ENCODE peak calls at places on chromosomes 3 and 15, in five cellular contexts. V is stomach, E is heart right ventricle, F is HCT116, N is right atrium auricular region. B is an unnamed sample.

GRCh38 chr3:42148982-42149432 is 57.9 kb downstream of the TRAK1 start:
- DNase-seq in N (peak), V (peak), F (no peak), E (peak), B (no peak)

GRCh38 chr3:30659270-30660127 is 53.1 kb downstream of the TGFBR2 start:
- DNase-seq in F (peak), N (no peak), V (no peak), E (no peak), B (no peak)

GRCh38 chr3:58051196-58051595 is 43.0 kb downstream of the FLNB start:
- DNase-seq in V (no peak), F (no peak), E (no peak), N (no peak), B (no peak)

GRCh38 chr3:154152741-154153140 is 31.6 kb downstream of the ARHGEF26 start:
- DNase-seq in F (no peak), E (no peak), N (no peak), V (no peak), B (no peak)

GRCh38 chr3:79506751-79507150 is 261.0 kb downstream of the ROBO1 start:
- DNase-seq in V (no peak), E (no peak), N (no peak), F (no peak), B (no peak)

GRCh38 chr3:52614689-52615088 is 71.0 kb downstream of the PBRM1 start:
- DNase-seq in F (no peak), E (no peak), N (no peak), V (no peak), B (no peak)

GRCh38 chr3:113226491-113226890 is 15.1 kb downstream of the BOC start:
- DNase-seq in N (no peak), E (no peak), F (no peak), V (no peak), B (no peak)

GRCh38 chr3:73270839-73271483 is 209.5 kb downstream of the EBLN2 start:
- DNase-seq in E (no peak), V (no peak), F (no peak), N (no peak), B (no peak)

GRCh38 chr15:80778964-80779657 is at the start of gene CEMIP:
- DNase-seq in V (peak), E (peak), F (peak), N (peak), B (peak)

GRCh38 chr15:57875347-57875746 is 168.8 kb downstream of the POLR2M start:
- DNase-seq in F (no peak), V (no peak), N (no peak), E (no peak), B (no peak)

GRCh38 chr15:29888651-29889050 is 66.4 kb upstream of the TJP1 start:
- DNase-seq in F (no peak), E (peak), V (no peak), N (no peak), B (no peak)

GRCh38 chr3:23073721-23074300 is 129.3 kb upstream of the UBE2E2 start:
- DNase-seq in E (no peak), V (no peak), N (no peak), F (no peak), B (no peak)

GRCh38 chr3:124559650-124560405 is 170.4 kb upstream of the UMPS start:
- DNase-seq in N (peak), F (peak), E (peak), V (peak), B (peak)

GRCh38 chr3:132535575-132536441 is 61.3 kb upstream of the ACKR4 start:
- DNase-seq in E (peak), V (peak), F (peak), N (peak), B (peak)

GRCh38 chr15:38611228-38611627 is 46.6 kb upstream of the RASGRP1 start:
- DNase-seq in E (no peak), F (no peak), V (no peak), N (no peak), B (no peak)
- H3K4me3 ChIP-seq in E (no peak), F (no peak), V (no peak), N (no peak), B (no peak)

GRCh38 chr3:123123716-123124616 is 57.1 kb downstream of the PDIA5 start:
- DNase-seq in N (no peak), E (no peak), F (no peak), V (no peak), B (peak)

GRCh38 chr3:123119388-123119787 is 52.6 kb downstream of the PDIA5 start:
- DNase-seq in E (no peak), V (no peak), N (no peak), F (no peak), B (no peak)

GRCh38 chr3:123122525-123123315 is 55.9 kb downstream of the PDIA5 start:
- DNase-seq in V (no peak), N (no peak), E (no peak), F (no peak), B (no peak)

GRCh38 chr3:123119802-123120201 is 53.0 kb downstream of the PDIA5 start:
- DNase-seq in F (no peak), V (no peak), E (no peak), N (no peak), B (no peak)

DNA sequence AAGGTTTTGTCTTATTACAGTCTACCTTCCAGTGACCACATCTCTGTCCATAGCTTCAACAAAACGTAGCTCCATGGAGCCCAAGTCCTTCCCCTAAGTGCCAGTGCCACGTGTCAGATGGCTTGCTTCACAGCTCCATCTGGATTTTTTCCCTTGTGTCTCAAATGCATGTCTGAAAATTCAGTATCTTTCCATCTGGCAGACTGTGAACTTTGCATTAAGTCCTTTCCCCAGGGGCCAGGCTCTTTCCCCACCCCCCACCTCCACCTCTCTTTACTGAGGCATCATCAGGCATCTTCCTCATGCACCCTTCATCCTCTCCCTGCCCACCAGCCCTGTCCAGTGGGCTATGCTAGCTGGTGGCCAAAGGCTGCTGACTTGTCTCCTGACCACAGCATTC is 53.7 kb downstream of the PDIA5 start:
- DNase-seq in V (no peak), N (no peak), E (no peak), F (no peak), B (no peak)
- H3K27ac ChIP-seq in V (no peak), N (no peak), E (peak), F (no peak), B (peak)

GRCh38 chr3:148879256-148879655 is 14.2 kb downstream of the CPA3 start:
- DNase-seq in V (no peak), F (no peak), N (no peak), E (no peak), B (no peak)

GRCh38 chr3:148881286-148881685 is 16.2 kb downstream of the CPA3 start:
- DNase-seq in V (no peak), E (no peak), N (no peak), F (no peak), B (no peak)

GRCh38 chr3:148883163-148883562 is 18.1 kb downstream of the CPA3 start:
- DNase-seq in E (no peak), V (no peak), F (no peak), N (no peak), B (peak)

GRCh38 chr3:148882288-148882687 is 17.2 kb downstream of the CPA3 start:
- DNase-seq in V (no peak), E (no peak), F (no peak), N (no peak), B (no peak)

GRCh38 chr3:148880681-148881080 is 15.6 kb downstream of the CPA3 start:
- DNase-seq in E (no peak), V (no peak), F (peak), N (no peak), B (peak)
- TF ChIP-seq CTCF in E (no peak), V (no peak), F (peak), N (no peak), B (peak)

GRCh38 chr3:115141018-115141757 is 5.9 kb downstream of the ZBTB20 start:
- DNase-seq in F (no peak), E (no peak), N (no peak), V (no peak), B (no peak)

GRCh38 chr3:115134648-115135347 is 12.3 kb downstream of the ZBTB20 start:
- DNase-seq in N (no peak), V (no peak), F (no peak), E (no peak), B (no peak)

GRCh38 chr3:115139072-115139471 is 8.0 kb downstream of the ZBTB20 start:
- DNase-seq in F (no peak), E (no peak), V (no peak), N (no peak), B (no peak)
- H3K4me3 ChIP-seq in F (no peak), E (no peak), V (no peak), N (no peak), B (no peak)

GRCh38 chr3:184896336-184896735 is 84.4 kb downstream of the VPS8 start:
- DNase-seq in N (no peak), F (no peak), V (no peak), E (no peak), B (no peak)

GRCh38 chr3:184895350-184895749 is 83.4 kb downstream of the VPS8 start:
- DNase-seq in E (no peak), V (no peak), N (no peak), F (no peak), B (no peak)

GRCh38 chr3:184899953-184900595 is 88.1 kb downstream of the VPS8 start:
- DNase-seq in N (no peak), F (no peak), V (no peak), E (no peak), B (no peak)
- H3K27ac ChIP-seq in N (no peak), F (no peak), V (no peak), E (no peak), B (no peak)

GRCh38 chr3:152330565-152330964 is 61.8 kb downstream of the MBNL1 start:
- DNase-seq in E (no peak), F (no peak), V (no peak), N (no peak), B (no peak)
- TF ChIP-seq CTCF in E (no peak), F (no peak), V (no peak), N (no peak), B (no peak)

DNA sequence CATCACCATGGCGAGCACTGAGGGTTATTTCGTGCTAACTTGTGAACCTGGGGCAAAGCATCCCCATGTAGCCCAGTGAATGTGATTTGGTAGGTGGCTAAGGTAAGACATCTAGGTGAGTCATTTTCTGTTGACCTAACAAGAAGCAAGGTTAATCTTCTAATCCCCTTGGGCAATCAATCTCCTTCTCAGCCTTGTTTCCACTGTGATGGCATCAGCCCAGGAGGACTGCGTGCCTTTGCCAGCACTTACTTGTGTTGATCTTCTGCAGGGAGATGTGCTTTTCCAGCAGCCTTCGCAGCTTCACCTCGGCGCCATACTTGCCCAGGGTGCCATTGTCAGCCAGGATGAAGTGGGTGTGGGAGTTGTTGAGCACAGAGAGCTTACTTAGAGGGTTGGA is 35.7 kb downstream of the TRPM1 start:
- DNase-seq in E (no peak), V (no peak), N (no peak), F (no peak), B (peak)
- H3K4me3 ChIP-seq in E (no peak), V (no peak), N (no peak), F (no peak), B (no peak)

DNA sequence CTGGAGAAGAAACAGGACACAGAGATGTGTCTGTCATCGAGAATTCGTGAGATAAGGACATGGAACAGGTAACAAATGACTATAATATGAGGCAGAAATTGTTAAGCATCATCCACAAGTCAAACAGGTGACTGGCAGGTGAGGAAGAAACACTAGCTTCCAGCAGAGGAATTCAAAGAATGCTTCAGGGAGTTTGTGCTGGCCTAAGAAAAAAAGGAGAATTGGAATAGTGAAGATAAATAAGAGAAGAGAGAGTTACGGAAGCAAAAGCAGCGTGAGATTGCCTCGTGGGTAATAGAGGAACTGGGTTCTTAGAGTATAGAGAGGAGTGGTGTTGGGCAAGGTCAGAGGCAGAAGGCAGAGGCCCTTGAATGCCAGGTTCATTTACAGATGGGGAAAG is 22.9 kb upstream of the FGF12 start:
- DNase-seq in N (no peak), F (no peak), V (no peak), E (no peak), B (no peak)
- H3K27ac ChIP-seq in N (no peak), F (no peak), V (no peak), E (no peak), B (no peak)